ENCODE peak calls at places on chromosomes 5 and 9, in five cellular contexts. T is uterus, A is left ventricle myocardium inferior, I is fibroblast of pulmonary artery, M is lung. J is an unnamed sample.

GRCh38 chr5:134554319-134555222 is 29.1 kb downstream of the JADE2 start:
- DNase-seq in A (peak), I (peak), T (peak), M (peak), J (no peak)

GRCh38 chr5:150557507-150557872 is 49.6 kb downstream of the NDST1 start:
- DNase-seq in T (no peak), M (no peak), A (no peak), I (no peak), J (no peak)

GRCh38 chr5:120228262-120229031 is 235.7 kb upstream of the PRR16 start:
- DNase-seq in M (no peak), A (no peak), I (no peak), T (no peak), J (no peak)

GRCh38 chr5:119368238-119368630 is 12.4 kb downstream of the TNFAIP8 start:
- DNase-seq in T (no peak), I (no peak), A (no peak), M (no peak), J (no peak)

GRCh38 chr5:1508679-1509290 is 15.0 kb downstream of the LPCAT1 start:
- DNase-seq in A (peak), T (no peak), I (no peak), M (no peak), J (peak)

GRCh38 chr9:98091735-98092632 is 27.0 kb downstream of the TRIM14 start:
- DNase-seq in T (no peak), M (no peak), I (peak), A (no peak), J (no peak)

GRCh38 chr5:90510438-90510837 is 18.9 kb downstream of the LYSMD3 start:
- DNase-seq in M (no peak), A (no peak), I (no peak), T (no peak), J (no peak)

GRCh38 chr5:51829691-51830090 is 446.4 kb downstream of the ISL1 start:
- DNase-seq in A (no peak), M (no peak), I (no peak), T (no peak), J (no peak)

GRCh38 chr5:124909734-124910133 is 163.3 kb upstream of the ZNF608 start:
- DNase-seq in A (no peak), M (no peak), T (no peak), I (no peak), J (no peak)

GRCh38 chr9:37919956-37920335 is 16.0 kb upstream of the SLC25A51 start:
- DNase-seq in M (no peak), T (no peak), A (no peak), I (no peak), J (peak)

GRCh38 chr5:150192462-150192861 is 2.6 kb downstream of the SLC6A7 start:
- DNase-seq in A (no peak), I (no peak), T (no peak), M (no peak), J (no peak)

GRCh38 chr5:140317859-140318258 is 15.0 kb upstream of the PFDN1 start:
- DNase-seq in A (no peak), I (peak), T (no peak), M (no peak), J (no peak)

GRCh38 chr9:94212091-94212490 is 47.0 kb upstream of the ZNF169 start:
- DNase-seq in M (no peak), T (no peak), A (no peak), I (peak), J (no peak)

GRCh38 chr9:27467486-27467885 is 56.6 kb upstream of the IFNK start:
- DNase-seq in A (no peak), T (no peak), I (no peak), M (no peak), J (no peak)

GRCh38 chr9:94867281-94867841 is 140.9 kb downstream of the AOPEP start:
- DNase-seq in A (peak), M (peak), I (peak), T (peak), J (no peak)

GRCh38 chr5:57417320-57417719 is 65.3 kb downstream of the ACTBL2 start:
- DNase-seq in A (no peak), M (no peak), I (no peak), T (no peak), J (no peak)

GRCh38 chr5:122906768-122907167 is 61.4 kb downstream of the SNX24 start:
- DNase-seq in M (no peak), T (peak), I (peak), A (no peak), J (no peak)

GRCh38 chr5:141508808-141509611 is 20.1 kb downstream of the PCDHGC5 start:
- DNase-seq in T (peak), I (peak), A (peak), M (peak), J (peak)

GRCh38 chr5:140358738-140359310 is 1.2 kb upstream of the SLC4A9 start:
- DNase-seq in T (no peak), A (no peak), M (no peak), I (peak), J (no peak)

GRCh38 chr5:45643051-45643450 is 53.1 kb downstream of the HCN1 start:
- DNase-seq in I (no peak), A (no peak), T (no peak), M (no peak), J (no peak)

GRCh38 chr9:38277601-38278200 is 114.8 kb upstream of the ALDH1B1 start:
- DNase-seq in M (no peak), A (no peak), T (no peak), I (no peak), J (no peak)

GRCh38 chr9:129383005-129383414 is 204.9 kb upstream of the IER5L start:
- DNase-seq in T (no peak), M (peak), A (peak), I (no peak), J (peak)

GRCh38 chr9:128912270-128912853 is 8.4 kb upstream of the PHYHD1 start:
- DNase-seq in M (peak), I (peak), T (no peak), A (no peak), J (no peak)

GRCh38 chr9:114224247-114224610 is 68.9 kb downstream of the COL27A1 start:
- DNase-seq in M (no peak), T (no peak), A (no peak), I (peak), J (no peak)

GRCh38 chr5:2742921-2743679 is 8.4 kb downstream of the IRX2 start:
- DNase-seq in A (no peak), M (peak), T (no peak), I (no peak), J (peak)

GRCh38 chr5:68424799-68425537 is 209.4 kb downstream of the PIK3R1 start:
- DNase-seq in T (no peak), A (no peak), M (no peak), I (peak), J (no peak)

GRCh38 chr5:172748341-172748843 is 22.6 kb downstream of the DUSP1 start:
- DNase-seq in M (no peak), A (peak), I (peak), T (peak), J (no peak)

GRCh38 chr9:20570086-20570485 is 52.2 kb downstream of the MLLT3 start:
- DNase-seq in I (no peak), T (no peak), A (no peak), M (no peak), J (no peak)

GRCh38 chr9:115910899-115911298 is 242.7 kb upstream of the PAPPA start:
- DNase-seq in I (no peak), T (no peak), A (no peak), M (no peak), J (no peak)

GRCh38 chr9:130417602-130418001 is 27.2 kb upstream of the ASS1 start:
- DNase-seq in M (no peak), T (no peak), A (no peak), I (no peak), J (no peak)

GRCh38 chr5:148382961-148383360 is 797 bp upstream of the FBXO38 start:
- DNase-seq in T (no peak), A (no peak), M (no peak), I (no peak), J (no peak)

GRCh38 chr5:181263633-181264032 is 2.7 kb upstream of the TRIM52 start:
- DNase-seq in M (no peak), I (no peak), T (no peak), A (no peak), J (peak)

GRCh38 chr9:7970666-7971335 is 171.2 kb upstream of the DMAC1 start:
- DNase-seq in T (no peak), I (no peak), M (no peak), A (no peak), J (no peak)

GRCh38 chr5:157719231-157719630 is 12.0 kb upstream of the THG1L start:
- DNase-seq in T (no peak), I (no peak), M (no peak), A (no peak), J (no peak)

GRCh38 chr5:166428264-166428663 is 1863.2 kb upstream of the WWC1 start:
- DNase-seq in M (no peak), I (no peak), T (no peak), A (no peak), J (no peak)

GRCh38 chr5:141992349-141992963 is 20.4 kb downstream of the GNPDA1 start:
- DNase-seq in A (peak), T (peak), I (peak), M (peak), J (peak)

GRCh38 chr9:70257991-70258691 is 637 bp upstream of the SMC5 start:
- DNase-seq in M (peak), A (no peak), T (no peak), I (peak), J (no peak)

GRCh38 chr9:83538172-83538889 is at the start of gene FRMD3:
- DNase-seq in A (peak), I (peak), M (peak), T (peak), J (peak)
- TF ChIP-seq CTCF in A (peak), I (peak), M (no peak), T (peak), J (no peak)

DNA sequence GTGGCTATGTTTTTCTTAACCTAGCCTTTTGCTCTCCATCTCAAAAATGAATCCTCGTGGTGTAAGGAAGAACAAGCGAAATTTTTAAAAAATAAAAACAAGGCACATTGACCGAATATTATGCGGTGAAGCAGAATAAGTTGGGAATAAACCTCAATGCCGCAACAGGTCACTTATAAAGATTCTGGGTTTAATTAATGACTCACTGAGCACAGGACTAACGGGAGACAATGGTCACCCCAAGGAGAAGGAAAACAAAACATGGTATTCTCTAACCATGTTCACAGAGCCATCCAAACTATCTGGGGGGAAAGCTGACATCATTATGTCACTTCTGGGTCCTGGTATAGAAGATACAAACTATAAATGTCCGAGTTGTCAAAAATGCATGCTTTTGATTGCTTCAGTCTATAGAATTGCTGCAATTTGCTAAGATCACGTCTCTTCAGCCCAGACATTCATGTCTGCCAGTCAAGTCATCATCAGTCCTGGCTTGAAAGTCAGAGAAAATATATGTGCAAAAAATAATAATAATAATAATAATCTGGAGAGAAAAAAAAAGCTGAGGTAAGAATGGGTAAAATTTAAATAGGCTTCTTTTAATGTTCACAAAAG is 280.6 kb downstream of the NR2F1-AS1 start:
- DNase-seq in M (no peak), A (no peak), I (no peak), T (no peak), J (no peak)
- H3K4me3 ChIP-seq in M (no peak), A (no peak), I (no peak), T (no peak), J (no peak)

GRCh38 chr5:89451263-89451662 is 568.3 kb upstream of the MEF2C start:
- DNase-seq in M (no peak), I (no peak), T (no peak), A (no peak), J (no peak)
- TF ChIP-seq CTCF in M (no peak), I (no peak), T (no peak), A (no peak), J (no peak)

DNA sequence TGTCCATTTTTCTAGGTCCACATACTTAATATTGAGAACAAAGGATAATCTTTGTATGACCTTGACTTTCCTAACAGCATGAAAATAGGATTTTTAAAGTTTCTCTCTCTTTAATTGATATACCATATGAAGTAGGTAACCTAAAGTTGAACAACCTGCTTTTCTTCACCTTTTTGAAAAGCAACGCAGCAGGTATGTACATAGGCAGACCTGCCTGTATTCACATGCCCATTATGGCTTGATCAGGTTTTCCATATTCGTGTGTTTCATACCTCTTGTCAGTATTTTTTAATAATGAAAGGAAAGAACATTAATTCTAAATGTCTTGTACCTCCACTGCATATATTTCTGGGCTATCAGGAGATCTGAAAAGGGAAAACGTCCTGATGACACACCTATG is 1.5 kb upstream of the ADAMTSL1 start:
- DNase-seq in M (no peak), T (no peak), A (no peak), I (no peak), J (no peak)
- H3K4me3 ChIP-seq in M (no peak), T (no peak), A (no peak), I (no peak), J (no peak)

DNA sequence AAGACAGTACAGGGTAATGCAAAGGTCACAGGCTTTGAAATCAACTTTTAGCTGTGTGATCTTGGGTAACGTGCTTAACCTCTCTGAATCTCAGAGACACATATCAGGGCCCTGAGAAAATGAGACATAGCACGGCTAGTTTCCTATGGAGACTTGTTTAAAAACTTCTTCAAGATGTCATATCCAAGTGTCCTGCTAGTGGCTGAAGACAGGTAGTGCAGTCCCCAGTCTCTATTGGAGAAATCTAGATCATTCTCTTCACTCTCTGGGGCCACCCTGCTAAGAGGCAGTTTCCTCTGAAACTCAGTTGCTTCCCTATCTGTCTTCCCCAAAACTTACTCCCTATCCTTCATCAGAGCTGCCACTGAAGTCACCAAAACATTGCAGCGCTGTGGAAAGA is 30.3 kb upstream of the GRXCR2 start:
- DNase-seq in I (no peak), T (no peak), A (no peak), M (no peak), J (no peak)
- TF ChIP-seq CTCF in I (peak), T (no peak), A (no peak), M (no peak), J (no peak)

DNA sequence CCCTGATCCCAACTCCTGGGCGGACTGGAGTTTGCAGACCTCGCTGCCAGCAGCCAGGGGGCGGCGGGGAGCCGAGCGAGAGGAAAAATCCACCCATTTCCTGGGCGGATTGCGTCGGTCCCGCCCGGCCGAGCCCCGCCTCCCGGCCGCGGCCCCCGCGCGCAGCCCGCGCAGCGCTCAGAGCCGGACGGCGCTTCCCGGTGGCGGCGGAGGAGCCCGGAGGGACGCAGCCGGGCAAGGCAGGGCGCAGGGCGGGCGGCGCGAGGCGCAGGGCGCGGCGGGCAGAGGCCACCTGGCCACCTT is at the start of gene OLFM1:
- DNase-seq in T (peak), M (peak), I (peak), A (peak), J (peak)
- H3K4me3 ChIP-seq in T (peak), M (no peak), I (no peak), A (peak), J (peak)

DNA sequence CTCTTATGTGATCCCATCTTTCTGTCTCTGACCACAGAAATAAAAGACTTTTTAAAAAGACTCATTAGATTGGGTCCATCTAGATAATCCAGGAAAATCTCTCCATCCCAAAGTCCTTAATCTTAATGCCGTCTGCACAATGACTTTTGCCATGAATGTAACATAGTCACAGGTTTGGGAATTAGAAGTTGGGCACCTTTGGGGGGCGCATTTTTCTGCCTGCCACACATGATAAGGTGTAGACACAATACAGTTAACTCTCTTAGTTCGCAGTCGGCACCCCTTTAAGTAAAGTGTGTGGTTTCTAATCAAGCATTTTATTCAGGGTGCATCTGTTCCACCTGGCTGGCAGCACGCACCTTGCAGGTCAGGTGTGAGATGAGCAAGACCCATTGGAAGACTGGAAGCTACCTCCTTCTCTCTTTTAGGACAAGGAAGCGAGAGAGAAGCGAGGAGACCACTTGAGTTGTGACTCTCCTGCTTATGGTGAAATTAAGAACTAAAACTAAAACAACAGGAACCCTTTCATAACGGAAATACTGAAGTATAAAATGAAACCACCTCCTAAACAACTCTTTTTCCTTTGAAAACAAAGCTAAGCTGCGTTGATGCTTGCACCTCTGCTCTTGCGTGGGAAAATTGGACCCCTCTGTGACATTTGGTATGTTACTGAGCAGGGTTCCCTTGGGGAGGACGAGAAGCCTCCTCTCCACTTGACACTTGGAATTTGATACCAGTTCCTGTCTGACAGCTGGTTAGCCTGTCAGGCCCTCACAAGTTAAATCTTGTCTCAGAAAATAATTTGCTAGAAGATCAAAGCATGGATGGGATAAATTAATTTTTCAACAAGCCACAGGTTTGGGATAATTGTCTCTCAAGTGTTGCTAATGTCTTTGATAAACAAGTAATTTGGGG is 304.6 kb upstream of the DMRT1 start:
- DNase-seq in T (no peak), M (no peak), A (no peak), I (no peak), J (no peak)
- TF ChIP-seq CTCF in T (no peak), M (no peak), A (no peak), I (no peak), J (no peak)

GRCh38 chr9:121738391-121738790 is 87.0 kb downstream of the DAB2IP start:
- DNase-seq in M (no peak), T (no peak), A (no peak), I (no peak), J (no peak)

GRCh38 chr9:121736964-121737462 is 85.6 kb downstream of the DAB2IP start:
- DNase-seq in T (peak), M (peak), I (no peak), A (peak), J (no peak)

GRCh38 chr9:121739971-121740370 is 88.5 kb downstream of the DAB2IP start:
- DNase-seq in A (no peak), M (no peak), T (no peak), I (no peak), J (no peak)

GRCh38 chr9:121737481-121737931 is 86.1 kb downstream of the DAB2IP start:
- DNase-seq in T (no peak), I (no peak), A (no peak), M (no peak), J (no peak)

DNA sequence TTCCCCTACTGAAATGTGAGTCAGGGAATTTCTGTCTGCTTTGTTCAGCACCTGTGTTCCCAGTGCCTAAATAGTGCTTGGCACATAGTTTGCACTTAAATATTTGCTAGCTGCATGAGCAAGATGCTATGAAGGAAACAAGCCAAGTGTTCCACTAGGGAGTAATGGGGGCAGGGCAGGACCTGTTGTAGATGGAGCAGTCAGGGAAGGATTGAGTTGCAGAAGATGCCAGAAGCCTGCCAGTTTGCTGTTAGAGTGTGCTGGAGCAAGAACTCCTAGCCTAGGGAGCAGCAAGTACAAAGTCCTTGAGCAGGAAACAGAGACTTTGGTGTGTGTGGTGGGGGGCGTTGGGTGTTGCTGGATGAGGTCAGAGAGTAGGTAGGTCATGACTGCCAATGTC is 87.5 kb downstream of the DAB2IP start:
- DNase-seq in M (peak), I (peak), T (no peak), A (no peak), J (no peak)
- H3K4me3 ChIP-seq in M (no peak), I (no peak), T (no peak), A (no peak), J (no peak)

J was measured in lower leg skin.